ENCODE peak calls at places on chromosomes 3 and 15, in seven cellular contexts. One of them, this sample, is unnamed.

GRCh38 chr3:133576169-133576568 is 2.7 kb downstream of the CDV3 start:
- DNase-seq in GM13976: no peak
- DNase-seq in Karpas-422: peak; percentile 76
- DNase-seq in NCI-H1694: no peak
- DNase-seq in endothelial cell: no peak
- DNase-seq in Kasumi-1: no peak
- DNase-seq in NCI-H524: no peak
- DNase-seq in this sample: no peak

GRCh38 chr3:52248816-52249547 is 3.4 kb downstream of the PPM1M start:
- DNase-seq in GM13976: no peak
- DNase-seq in Karpas-422: no peak
- DNase-seq in NCI-H1694: no peak
- DNase-seq in endothelial cell: no peak
- DNase-seq in Kasumi-1: no peak
- DNase-seq in NCI-H524: peak; percentile 30
- DNase-seq in this sample: no peak

GRCh38 chr3:16369885-16370284 is 104.9 kb downstream of the OXNAD1 start:
- DNase-seq in GM13976: no peak
- DNase-seq in Karpas-422: no peak
- DNase-seq in NCI-H1694: no peak
- DNase-seq in endothelial cell: no peak
- DNase-seq in Kasumi-1: no peak
- DNase-seq in NCI-H524: no peak
- DNase-seq in this sample: no peak

GRCh38 chr3:50617096-50617791 is at the start of gene MAPKAPK3:
- DNase-seq in GM13976: no peak
- DNase-seq in Karpas-422: peak; percentile 67
- DNase-seq in NCI-H1694: no peak
- DNase-seq in endothelial cell: no peak
- DNase-seq in Kasumi-1: peak; percentile 30
- DNase-seq in NCI-H524: no peak
- DNase-seq in this sample: no peak

GRCh38 chr15:50344006-50344464 is 11.0 kb downstream of the GABPB1 start:
- DNase-seq in GM13976: no peak
- DNase-seq in Karpas-422: no peak
- DNase-seq in NCI-H1694: no peak
- DNase-seq in endothelial cell: no peak
- DNase-seq in Kasumi-1: no peak
- DNase-seq in NCI-H524: no peak
- DNase-seq in this sample: no peak

GRCh38 chr15:58515807-58516206 is 84.0 kb downstream of the LIPC start:
- DNase-seq in GM13976: peak; percentile 50
- DNase-seq in Karpas-422: peak; percentile 48
- DNase-seq in NCI-H1694: no peak
- DNase-seq in endothelial cell: no peak
- DNase-seq in Kasumi-1: peak; percentile 3
- DNase-seq in NCI-H524: no peak
- DNase-seq in this sample: peak; percentile 36

GRCh38 chr3:5294360-5294759 is 106.9 kb downstream of the EDEM1 start:
- DNase-seq in GM13976: no peak
- DNase-seq in Karpas-422: no peak
- DNase-seq in NCI-H1694: no peak
- DNase-seq in endothelial cell: no peak
- DNase-seq in Kasumi-1: no peak
- DNase-seq in NCI-H524: no peak
- DNase-seq in this sample: no peak

GRCh38 chr15:85579957-85580694 is 199.7 kb downstream of the AKAP13 start:
- DNase-seq in GM13976: no peak
- DNase-seq in Karpas-422: no peak
- DNase-seq in NCI-H1694: no peak
- DNase-seq in endothelial cell: no peak
- DNase-seq in Kasumi-1: no peak
- DNase-seq in NCI-H524: no peak
- DNase-seq in this sample: no peak

GRCh38 chr15:83471307-83471866 is 24.2 kb downstream of the SH3GL3 start:
- DNase-seq in GM13976: no peak
- DNase-seq in Karpas-422: no peak
- DNase-seq in NCI-H1694: no peak
- DNase-seq in endothelial cell: no peak
- DNase-seq in Kasumi-1: no peak
- DNase-seq in NCI-H524: no peak
- DNase-seq in this sample: no peak

GRCh38 chr3:111809196-111809595 is 49.9 kb upstream of the PHLDB2 start:
- DNase-seq in GM13976: no peak
- DNase-seq in Karpas-422: no peak
- DNase-seq in NCI-H1694: no peak
- DNase-seq in endothelial cell: no peak
- DNase-seq in Kasumi-1: no peak
- DNase-seq in NCI-H524: no peak
- DNase-seq in this sample: no peak

GRCh38 chr3:53044371-53045106 is 1.3 kb downstream of the SFMBT1 start:
- DNase-seq in GM13976: peak; percentile 47
- DNase-seq in Karpas-422: peak; percentile 53
- DNase-seq in NCI-H1694: no peak
- DNase-seq in endothelial cell: peak; percentile 34
- DNase-seq in Kasumi-1: peak; percentile 33
- DNase-seq in NCI-H524: no peak
- DNase-seq in this sample: peak; percentile 68

GRCh38 chr3:149688122-149688757 is 30.4 kb upstream of the WWTR1 start:
- DNase-seq in GM13976: no peak
- DNase-seq in Karpas-422: no peak
- DNase-seq in NCI-H1694: no peak
- DNase-seq in endothelial cell: no peak
- DNase-seq in Kasumi-1: no peak
- DNase-seq in NCI-H524: no peak
- DNase-seq in this sample: no peak